ENCODE peak calls at places on chromosomes 1 and 21, in seven cellular contexts. G is Calu3; F is H7; M is GM18507; Z is NCI-H774; Q is activated CD8-positive, alpha-beta memory T cell treated with anti-CD3 and anti-CD28 coated beads, Interleukin-2, amount 50 U/mL, for 48 hours; X is CD8-positive, alpha-beta T cell. N is an unnamed sample.

GRCh38 chr1:215569987-215570824 is 3.1 kb downstream of the KCTD3 start:
- DNase-seq in Z (no peak), F (no peak), G (no peak), X (no peak), M (no peak), Q (no peak), N (no peak)

GRCh38 chr1:201791775-201792166 is 37.2 kb upstream of the IPO9 start:
- DNase-seq in M (no peak), Q (no peak), F (no peak), Z (peak; percentile 24), X (no peak), G (no peak), N (no peak)

GRCh38 chr1:118304722-118305344 is 119.8 kb upstream of the SPAG17 start:
- DNase-seq in Q (no peak), Z (no peak), F (no peak), M (no peak), G (no peak), X (no peak), N (no peak)

GRCh38 chr1:25808481-25809244 is 8.7 kb downstream of the SELENON start:
- DNase-seq in Q (no peak), Z (no peak), X (no peak), F (peak; percentile 43), M (no peak), G (no peak), N (no peak)

GRCh38 chr1:208154040-208154439 is 90.1 kb downstream of the PLXNA2 start:
- DNase-seq in G (peak; percentile 18), M (no peak), F (no peak), X (no peak), Q (no peak), Z (peak; percentile 61), N (no peak)

GRCh38 chr1:226444901-226445300 is 37.0 kb upstream of the PARP1 start:
- DNase-seq in F (no peak), Z (no peak), G (no peak), X (peak; percentile 35), Q (peak; percentile 68), M (peak; percentile 50), N (peak; percentile 83)

GRCh38 chr1:27403065-27403726 is 10.8 kb downstream of the GPR3 start:
- DNase-seq in M (peak; percentile 28), F (peak; percentile 75), Z (no peak), G (no peak), X (no peak), Q (no peak), N (no peak)

GRCh38 chr1:108154323-108154722 is 45.8 kb downstream of the SLC25A24 start:
- DNase-seq in Q (no peak), F (no peak), G (no peak), X (no peak), M (no peak), Z (no peak), N (no peak)

GRCh38 chr1:2504224-2504948 is 22.0 kb downstream of the PANK4 start:
- DNase-seq in M (no peak), X (no peak), Q (no peak), G (no peak), Z (no peak), F (peak; percentile 68), N (no peak)

GRCh38 chr1:197152662-197153061 is 6.2 kb upstream of the ASPM start:
- DNase-seq in F (no peak), G (no peak), X (no peak), Q (no peak), Z (no peak), M (no peak), N (no peak)

GRCh38 chr1:1204998-1205768 is 1.2 kb downstream of the TNFRSF18 start:
- DNase-seq in M (no peak), X (no peak), Q (peak; percentile 60), Z (no peak), F (peak; percentile 69), G (no peak), N (no peak)

GRCh38 chr1:167904641-167905040 is 9.3 kb downstream of the ADCY10 start:
- DNase-seq in X (no peak), M (no peak), G (no peak), Q (no peak), F (no peak), Z (no peak), N (no peak)

GRCh38 chr1:24695202-24695974 is 49.9 kb upstream of the CLIC4 start:
- DNase-seq in F (no peak), M (no peak), Z (no peak), X (no peak), Q (no peak), G (no peak), N (no peak)

GRCh38 chr1:25807480-25808390 is 7.7 kb downstream of the SELENON start:
- DNase-seq in M (no peak), Z (no peak), Q (no peak), X (no peak), F (peak; percentile 49), G (no peak), N (no peak)

GRCh38 chr1:99619583-99619982 is 26.3 kb upstream of the PALMD start:
- DNase-seq in M (no peak), Z (no peak), G (no peak), Q (no peak), X (no peak), F (no peak), N (no peak)

GRCh38 chr1:4562321-4562720 is 92.1 kb upstream of the AJAP1 start:
- DNase-seq in G (no peak), Q (no peak), X (no peak), Z (no peak), F (no peak), M (no peak), N (no peak)

GRCh38 chr1:70024272-70024671 is 181.1 kb downstream of the LRRC40 start:
- DNase-seq in M (no peak), G (no peak), F (no peak), Q (no peak), X (no peak), Z (no peak), N (no peak)

GRCh38 chr1:160489513-160490261 is 33.4 kb downstream of the SLAMF6 start:
- DNase-seq in Z (no peak), F (no peak), Q (no peak), M (no peak), G (no peak), X (no peak), N (no peak)

GRCh38 chr1:22216210-22216883 is 73.5 kb upstream of the WNT4 start:
- DNase-seq in Q (no peak), F (no peak), G (no peak), M (no peak), Z (no peak), X (no peak), N (no peak)

GRCh38 chr1:185861630-185862029 is 127.4 kb downstream of the HMCN1 start:
- DNase-seq in Q (no peak), Z (peak; percentile 63), G (no peak), F (no peak), X (no peak), M (no peak), N (no peak)

GRCh38 chr21:43270800-43271261 is 102.0 kb downstream of the CRYAA start:
- DNase-seq in Z (no peak), F (peak; percentile 38), X (no peak), M (no peak), G (no peak), Q (no peak), N (no peak)

GRCh38 chr1:24391882-24392603 is 21.5 kb downstream of the STPG1 start:
- DNase-seq in Z (no peak), X (no peak), G (peak; percentile 63), M (no peak), Q (peak; percentile 75), F (peak; percentile 75), N (peak; percentile 84)

GRCh38 chr1:165907256-165907857 is 79.9 kb downstream of the UCK2 start:
- DNase-seq in X (no peak), F (no peak), Z (no peak), M (no peak), G (no peak), Q (no peak), N (no peak)

GRCh38 chr1:3271866-3272265 is 182.6 kb upstream of the ARHGEF16 start:
- DNase-seq in F (no peak), G (no peak), X (no peak), Q (no peak), Z (no peak), M (no peak), N (no peak)

GRCh38 chr1:237033804-237034203 is 8.2 kb upstream of the RYR2 start:
- DNase-seq in Z (no peak), X (no peak), F (no peak), M (no peak), Q (no peak), G (no peak), N (no peak)

GRCh38 chr1:146007048-146007784 is 10.8 kb upstream of the TXNIP start:
- DNase-seq in Q (peak; percentile 75), G (peak; percentile 72), X (peak; percentile 39), F (peak; percentile 68), Z (peak; percentile 71), M (peak; percentile 54), N (peak; percentile 72)

N was measured in GM12878.